ENCODE peak calls at places on chromosomes 12 and 14, in nine cellular contexts. S, Q, O, B, V, E, Y, I and N are unnamed samples.

GRCh38 chr14:64812412-64812811 is 67.3 kb downstream of the SPTB start:
- DNase-seq in B (peak), Y (no peak), Q (no peak), V (no peak), I (peak), O (no peak), E (peak), S (no peak), N (no peak)

GRCh38 chr12:129901256-129901655 is 2.6 kb downstream of the TMEM132D start:
- DNase-seq in Q (no peak), Y (no peak), B (no peak), I (no peak), E (no peak), S (no peak), V (no peak), O (no peak), N (peak)

GRCh38 chr12:96193725-96194571 is at the start of gene ELK3:
- DNase-seq in Y (peak), I (peak), S (peak), Q (no peak), E (peak), B (peak), V (no peak), O (no peak), N (no peak)

GRCh38 chr14:104113631-104114420 is 24.6 kb upstream of the KIF26A start:
- DNase-seq in V (no peak), S (no peak), I (no peak), B (peak), Q (no peak), O (no peak), E (no peak), Y (no peak), N (no peak)

GRCh38 chr14:100603341-100604125 is 16.3 kb upstream of the BEGAIN start:
- DNase-seq in V (no peak), Q (no peak), I (no peak), Y (no peak), E (no peak), S (peak), B (no peak), O (no peak), N (no peak)

GRCh38 chr12:84757978-84758377 is 154.6 kb downstream of the SLC6A15 start:
- DNase-seq in O (peak), B (no peak), E (no peak), S (no peak), Y (peak), Q (no peak), V (no peak), I (no peak), N (no peak)

GRCh38 chr14:99248761-99249171 is 23.2 kb downstream of the BCL11B start:
- DNase-seq in Q (no peak), I (no peak), B (no peak), E (no peak), V (no peak), O (no peak), Y (no peak), S (no peak), N (no peak)

GRCh38 chr12:57080855-57081254 is 2.3 kb upstream of the NEMP1 start:
- DNase-seq in Y (no peak), B (no peak), O (no peak), S (no peak), Q (no peak), I (no peak), V (no peak), E (no peak), N (no peak)

GRCh38 chr14:71621276-71621675 is 311.0 kb upstream of the RGS6 start:
- DNase-seq in V (no peak), S (no peak), B (no peak), I (no peak), O (no peak), Y (no peak), Q (no peak), E (no peak), N (no peak)

GRCh38 chr12:6323340-6323994 is 13.0 kb downstream of the PLEKHG6 start:
- DNase-seq in S (peak), Q (no peak), Y (peak), V (no peak), E (no peak), B (peak), O (peak), I (peak), N (peak)

GRCh38 chr14:32650030-32650429 is 288.6 kb upstream of the NPAS3 start:
- DNase-seq in E (no peak), S (no peak), V (no peak), Y (no peak), I (no peak), O (no peak), B (no peak), Q (no peak), N (no peak)

GRCh38 chr12:5140190-5140589 is 96.5 kb downstream of the KCNA5 start:
- DNase-seq in S (no peak), B (no peak), Y (no peak), O (no peak), V (no peak), E (no peak), I (no peak), Q (no peak), N (no peak)

GRCh38 chr12:13924286-13924685 is 57.1 kb downstream of the GRIN2B start:
- DNase-seq in Y (no peak), I (no peak), E (no peak), O (no peak), B (no peak), V (no peak), Q (no peak), S (no peak), N (no peak)

GRCh38 chr14:94021416-94022157 is 4.6 kb upstream of the OTUB2 start:
- DNase-seq in E (no peak), O (no peak), Q (no peak), V (no peak), S (no peak), I (no peak), B (no peak), Y (no peak), N (no peak)